ENCODE peak calls at places on chromosomes 2 and 18, in seven cellular contexts. E is cardiac fibroblast, L is adrenal gland, Y is NB4, J is kidney epithelial cell, C is A549, I is epithelial cell of esophagus. H is an unnamed sample.

GRCh38 chr2:174546519-174547506 is 50.8 kb downstream of the WIPF1 start:
- DNase-seq in Y (peak; percentile 62), E (peak; percentile 54), C (peak; percentile 50), L (peak; percentile 40), I (peak; percentile 54), J (no peak), H (peak; percentile 42)

GRCh38 chr2:65129276-65129612 is 662 bp downstream of the RAB1A start:
- DNase-seq in C (no peak), E (no peak), Y (peak; percentile 58), I (peak; percentile 14), J (no peak), L (no peak), H (no peak)

GRCh38 chr2:157625311-157625710 is 3.4 kb downstream of the ACVR1C start:
- DNase-seq in L (no peak), C (no peak), I (no peak), E (no peak), Y (no peak), J (no peak), H (peak; percentile 2)

GRCh38 chr2:42768706-42769256 is 4.8 kb upstream of the OXER1 start:
- DNase-seq in C (no peak), L (no peak), E (no peak), Y (no peak), J (no peak), I (no peak), H (no peak)

GRCh38 chr2:30613001-30613400 is 166.0 kb downstream of the LCLAT1 start:
- DNase-seq in E (no peak), L (no peak), I (no peak), J (no peak), C (no peak), Y (no peak), H (no peak)

GRCh38 chr2:195813401-195813800 is 156.4 kb downstream of the SLC39A10 start:
- DNase-seq in Y (no peak), I (no peak), L (no peak), C (no peak), E (peak; percentile 13), J (no peak), H (peak; percentile 32)

GRCh38 chr2:27306657-27307544 is 1.3 kb downstream of the UCN start:
- DNase-seq in E (no peak), J (no peak), I (no peak), L (no peak), Y (no peak), C (no peak), H (no peak)

GRCh38 chr2:33512112-33512511 is 35.7 kb downstream of the RASGRP3 start:
- DNase-seq in Y (no peak), L (no peak), C (no peak), E (no peak), I (no peak), J (no peak), H (no peak)

GRCh38 chr2:163573652-163574051 is 162.2 kb downstream of the FIGN start:
- DNase-seq in I (peak; percentile 50), Y (no peak), J (no peak), E (no peak), C (no peak), L (no peak), H (no peak)

GRCh38 chr2:170554278-170554955 is 160.7 kb upstream of the SP5 start:
- DNase-seq in I (peak; percentile 28), J (no peak), E (peak; percentile 65), L (peak; percentile 50), C (no peak), Y (no peak), H (peak; percentile 41)

GRCh38 chr18:5506174-5506573 is 37.6 kb downstream of the EPB41L3 start:
- DNase-seq in C (no peak), I (no peak), L (no peak), J (no peak), E (no peak), Y (no peak), H (no peak)

GRCh38 chr18:23131693-23132319 is 3.5 kb upstream of the CABLES1 start:
- DNase-seq in I (peak; percentile 75), Y (peak; percentile 82), C (peak; percentile 76), J (no peak), L (peak; percentile 77), E (peak; percentile 91), H (peak; percentile 92)
- H3K4me3 ChIP-seq in I (no peak overlapping the region), Y (no peak overlapping the region), C (no peak overlapping the region), J (no peak overlapping the region), L (no peak overlapping the region), E (no peak overlapping the region), H (no peak overlapping the region)

GRCh38 chr2:154623819-154624218 is 74.7 kb upstream of the KCNJ3 start:
- DNase-seq in I (peak; percentile 60), J (peak; percentile 26), C (peak; percentile 56), E (peak; percentile 25), L (peak; percentile 33), Y (peak; percentile 59), H (peak; percentile 6)
- TF ChIP-seq CTCF in I (peak; percentile 82), J (peak; percentile 79), C (peak; percentile 57), E (peak; percentile 32), L (peak; percentile 43), Y (peak; percentile 76), H (peak; percentile 27)

GRCh38 chr2:209519911-209520310 is 96.1 kb downstream of the MAP2 start:
- DNase-seq in Y (no peak), I (no peak), J (no peak), E (no peak), C (no peak), L (no peak), H (no peak)
- H3K4me3 ChIP-seq in Y (no peak overlapping the region), I (no peak overlapping the region), J (no peak overlapping the region), E (no peak overlapping the region), C (no peak overlapping the region), L (no peak overlapping the region), H (no peak overlapping the region)

DNA sequence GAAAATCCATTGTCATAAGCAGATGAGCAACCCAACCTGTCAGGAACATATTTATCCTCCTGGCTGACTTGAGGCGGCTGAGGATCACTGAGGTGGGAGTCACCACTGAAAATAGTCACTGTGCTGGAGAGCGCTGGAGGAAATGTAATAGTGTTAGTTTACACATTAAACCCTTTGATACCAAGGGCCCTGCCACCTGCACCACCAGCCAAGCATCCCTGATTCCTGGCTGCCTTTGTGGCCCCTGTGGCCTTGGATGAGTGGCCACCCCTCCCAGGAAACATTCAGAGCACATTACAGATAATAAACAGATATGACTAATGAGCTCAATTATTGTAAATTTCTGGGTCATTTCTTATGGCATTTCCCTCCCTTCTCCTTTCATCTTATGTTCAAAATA is 105.9 kb downstream of the LYPD1 start:
- DNase-seq in J (peak; percentile 23), I (no peak), C (no peak), E (no peak), L (no peak), Y (no peak), H (no peak)
- TF ChIP-seq CTCF in J (no peak), I (no peak), C (no peak), E (no peak), L (no peak), Y (no peak), H (no peak)

H was measured in fibroblast of the aortic adventitia.